ENCODE peak calls at places on chromosomes 3 and 15, in six cellular contexts. F, C, V, N, A and X are unnamed samples. For H3K4me1, the result is how much of the 10 kb centered on the place peaks cover.

GRCh38 chr3:184952671-184953070 is 140.7 kb downstream of the VPS8 start:
- DNase-seq in V (no peak), A (no peak), C (no peak), N (no peak), F (no peak), X (no peak)

GRCh38 chr15:70257047-70257446 is 159.3 kb upstream of the TLE3 start:
- DNase-seq in N (no peak), C (no peak), V (no peak), A (no peak), F (no peak), X (no peak)

GRCh38 chr3:141235661-141236171 is 4.1 kb downstream of the PXYLP1 start:
- DNase-seq in A (no peak), C (no peak), F (no peak), V (no peak), N (no peak), X (peak)

GRCh38 chr3:148694116-148694515 is 3.6 kb upstream of the AGTR1 start:
- DNase-seq in N (no peak), A (no peak), C (no peak), V (no peak), F (no peak), X (no peak)

GRCh38 chr3:175102161-175102560 is 243.0 kb downstream of the NAALADL2 start:
- DNase-seq in F (no peak), V (no peak), C (no peak), N (no peak), A (no peak), X (no peak)

GRCh38 chr3:195757371-195757770 is 36.6 kb downstream of the MUC20 start:
- DNase-seq in V (peak), N (no peak), F (peak), A (no peak), C (no peak), X (no peak)

GRCh38 chr3:32004111-32004790 is 22.7 kb downstream of the ZNF860 start:
- DNase-seq in N (no peak), C (no peak), F (peak), A (peak), V (no peak), X (no peak)

GRCh38 chr15:80966431-80967197 is 23.0 kb downstream of the MESD start:
- DNase-seq in V (no peak), N (no peak), F (no peak), C (no peak), A (no peak), X (no peak)

GRCh38 chr3:100086401-100086800 is 27.9 kb downstream of the FILIP1L start:
- DNase-seq in C (no peak), V (no peak), F (no peak), N (no peak), A (no peak), X (no peak)

GRCh38 chr3:12483872-12484197 is 445 bp upstream of the TSEN2 start:
- DNase-seq in V (no peak), N (no peak), A (no peak), F (no peak), C (no peak), X (no peak)

GRCh38 chr15:48360841-48361240 is 29.6 kb downstream of the DUT start:
- DNase-seq in A (peak), C (no peak), N (no peak), V (no peak), F (no peak), X (no peak)

GRCh38 chr15:30953731-30954378 is 37.6 kb downstream of the MTMR10 start:
- DNase-seq in N (peak), V (no peak), F (no peak), C (no peak), A (peak), X (no peak)

GRCh38 chr3:143613226-143613625 is 235.0 kb downstream of the SLC9A9 start:
- DNase-seq in N (no peak), F (no peak), C (no peak), V (no peak), A (no peak), X (no peak)

GRCh38 chr3:193545304-193545703 is 9.4 kb downstream of the ATP13A4 start:
- DNase-seq in N (no peak), V (no peak), A (no peak), F (no peak), C (no peak), X (no peak)

GRCh38 chr15:82551646-82552247 is 11.5 kb upstream of the RPS17 start:
- DNase-seq in A (no peak), V (no peak), N (no peak), C (no peak), F (no peak), X (no peak)

GRCh38 chr3:134030382-134030753 is 643 bp upstream of the SLCO2A1 start:
- DNase-seq in V (no peak), C (no peak), A (no peak), N (no peak), F (peak), X (no peak)

GRCh38 chr3:31092748-31093607 is 198.5 kb upstream of the GADL1 start:
- DNase-seq in F (no peak), C (no peak), A (no peak), V (no peak), N (no peak), X (no peak)

GRCh38 chr3:49674491-49674983 is 386 bp downstream of the APEH start:
- DNase-seq in N (no peak), A (no peak), C (no peak), F (peak), V (no peak), X (no peak)

GRCh38 chr3:111539351-111540331 is 2.4 kb upstream of the CD96 start:
- DNase-seq in F (peak), C (no peak), N (peak), A (peak), V (no peak), X (peak)

GRCh38 chr15:66171891-66172290 is 81.7 kb downstream of the MEGF11 start:
- DNase-seq in V (no peak), F (no peak), C (no peak), A (no peak), N (no peak), X (peak)
- H3K4me1 ChIP-seq in V (under half), F (under half), C (under half), A (under half), N (under half), X (under half)

DNA sequence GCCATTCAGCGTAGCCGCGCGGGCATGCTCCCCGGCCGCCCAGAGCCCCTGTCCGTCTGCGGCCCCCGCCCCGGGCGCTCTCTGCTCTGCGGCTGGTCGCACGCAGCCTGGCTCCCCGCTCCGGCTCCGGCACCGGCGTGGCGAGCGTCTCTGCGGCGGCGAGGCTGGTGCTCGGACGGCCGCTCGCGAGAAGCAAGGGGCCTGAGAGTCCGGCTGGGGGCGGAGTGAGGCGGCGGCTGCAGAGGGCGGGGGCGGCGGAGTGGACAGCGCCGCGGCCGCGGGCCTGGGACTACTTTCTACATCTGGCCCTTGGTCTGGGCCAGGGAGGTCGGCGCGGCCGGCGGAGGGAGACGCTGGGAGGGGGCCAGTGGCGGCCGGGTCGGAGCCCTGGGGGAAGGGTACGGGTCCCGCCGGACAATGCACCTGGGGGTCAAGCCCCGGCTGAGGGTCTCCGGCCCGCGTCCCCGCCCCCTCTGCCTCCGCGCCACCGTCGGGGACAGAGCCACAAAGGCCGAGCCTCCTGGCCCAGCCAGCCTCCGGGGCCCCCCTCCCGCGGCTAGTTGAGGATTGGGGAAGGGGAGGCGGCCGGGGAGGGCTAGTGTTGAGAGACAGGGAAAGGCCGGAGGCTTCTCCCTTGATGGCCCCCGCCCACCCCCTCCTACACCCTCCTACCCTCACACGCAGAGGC is at the start of gene PRTG:
- DNase-seq in F (peak), C (peak), V (peak), A (peak), N (peak), X (peak)
- TF ChIP-seq POLR2A in F (peak), C (no peak), V (no peak), A (peak), N (no peak), X (no peak)

GRCh38 chr3:127746400-127747057 is 73.8 kb downstream of the ABTB1 start:
- DNase-seq in F (no peak), V (no peak), A (peak), C (no peak), N (no peak), X (no peak)
- H3K4me1 ChIP-seq in F (under half), V (under half), A (half or more), C (under half), N (under half), X (under half)

GRCh38 chr3:58536501-58537411 is at the start of gene ACOX2:
- DNase-seq in V (no peak), A (no peak), F (peak), C (peak), N (peak), X (peak)
- TF ChIP-seq POLR2A in V (no peak), A (no peak), F (peak), C (no peak), N (peak), X (peak)

GRCh38 chr3:108804956-108805355 is 17.6 kb upstream of the TRAT1 start:
- DNase-seq in F (no peak), A (no peak), C (no peak), N (no peak), V (no peak), X (no peak)

GRCh38 chr3:108806316-108806715 is 16.3 kb upstream of the TRAT1 start:
- DNase-seq in C (no peak), N (no peak), V (no peak), A (no peak), F (no peak), X (no peak)

GRCh38 chr3:108804437-108804836 is 18.1 kb upstream of the TRAT1 start:
- DNase-seq in A (no peak), F (no peak), V (no peak), C (no peak), N (no peak), X (no peak)
- H3K4me1 ChIP-seq in A (under half), F (under half), V (under half), C (under half), N (under half), X (under half)

DNA sequence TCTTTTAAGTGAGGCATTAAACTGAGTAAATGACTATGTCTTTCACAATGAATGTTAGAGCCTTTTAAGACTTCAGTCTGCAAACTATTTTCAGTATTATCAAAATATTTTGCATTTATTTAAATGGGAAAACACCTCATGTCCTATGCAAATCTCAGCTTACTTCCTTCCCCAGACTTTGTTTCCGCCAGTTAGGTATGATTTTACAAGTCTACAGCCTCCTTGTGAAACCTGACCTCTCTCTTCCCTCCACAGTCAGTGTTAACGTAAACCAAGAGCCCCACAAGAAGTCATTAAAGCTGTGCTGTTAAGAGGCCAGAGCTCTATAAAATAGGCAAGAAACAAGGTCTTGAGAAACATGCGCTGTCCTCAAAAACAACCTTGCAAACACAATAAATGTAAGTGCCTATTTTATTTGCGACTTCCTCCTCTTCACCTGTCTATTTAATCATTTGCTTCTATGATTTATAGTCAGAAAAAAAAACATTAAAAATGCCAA is 48.3 kb downstream of the PRTG start:
- DNase-seq in A (peak), C (no peak), F (no peak), N (no peak), V (no peak), X (no peak)
- TF ChIP-seq POLR2A in A (no peak), C (no peak), F (no peak), N (no peak), V (no peak), X (no peak)

GRCh38 chr3:39387411-39387975 is 4.3 kb downstream of the SLC25A38 start:
- DNase-seq in A (no peak), F (no peak), V (no peak), C (no peak), N (no peak), X (no peak)
- H3K4me1 ChIP-seq in A (under half), F (under half), V (under half), C (under half), N (under half), X (under half)